ENCODE peak calls at places on chromosomes 5 and 9, in four cellular contexts. P is thyroid gland, L is kidney, X is mammary epithelial cell. T is an unnamed sample.

GRCh38 chr5:147417133-147417813 is 92.6 kb downstream of the DPYSL3 start:
- DNase-seq in P (peak; percentile 60), L (no peak), X (peak; percentile 35), T (peak; percentile 82)

GRCh38 chr5:7869474-7870136 is 657 bp downstream of the MTRR start:
- DNase-seq in P (peak; percentile 4), L (no peak), X (peak; percentile 31), T (peak; percentile 62)

GRCh38 chr5:173234129-173234793 is 745 bp downstream of the NKX2-5 start:
- DNase-seq in P (no peak), L (no peak), X (no peak), T (no peak)

GRCh38 chr5:68189613-68190012 is 25.9 kb upstream of the PIK3R1 start:
- DNase-seq in P (no peak), L (no peak), X (no peak), T (no peak)

GRCh38 chr9:37561682-37562081 is 14.5 kb downstream of the FBXO10 start:
- DNase-seq in P (no peak), L (no peak), X (no peak), T (no peak)

GRCh38 chr5:40914835-40915234 is 5.5 kb downstream of the C7 start:
- DNase-seq in P (no peak), L (no peak), X (no peak), T (no peak)

GRCh38 chr5:54091416-54092130 is 218.8 kb downstream of the ARL15 start:
- DNase-seq in P (no peak), L (no peak), X (peak; percentile 70), T (no peak)

GRCh38 chr5:173451031-173451430 is 122.8 kb upstream of the STC2 start:
- DNase-seq in P (peak; percentile 18), L (no peak), X (no peak), T (no peak)

GRCh38 chr5:82164109-82164956 is 113.8 kb downstream of the RPS23 start:
- DNase-seq in P (no peak), L (no peak), X (peak; percentile 34), T (no peak)

GRCh38 chr9:84153885-84154284 is 173.3 kb downstream of the RMI1 start:
- DNase-seq in P (no peak), L (no peak), X (no peak), T (no peak)

GRCh38 chr5:149415245-149415967 is 36.3 kb upstream of the IL17B start:
- DNase-seq in P (no peak), L (no peak), X (no peak), T (no peak)

GRCh38 chr9:78187763-78188495 is 47.9 kb upstream of the CEP78 start:
- DNase-seq in P (peak; percentile 79), L (no peak), X (no peak), T (no peak)

GRCh38 chr9:123584202-123585176 is 228.5 kb downstream of the CRB2 start:
- DNase-seq in P (peak; percentile 9), L (no peak), X (no peak), T (no peak)

GRCh38 chr5:96626956-96627355 is 35.2 kb upstream of the CAST start:
- DNase-seq in P (no peak), L (no peak), X (peak; percentile 86), T (peak; percentile 65)

GRCh38 chr5:15170173-15170572 is 298.6 kb upstream of the ANKH start:
- DNase-seq in P (no peak), L (no peak), X (no peak), T (no peak)

GRCh38 chr5:60812426-60812825 is 31.6 kb downstream of the ELOVL7 start:
- DNase-seq in P (no peak), L (no peak), X (no peak), T (no peak)

GRCh38 chr9:36187414-36187813 is 3.3 kb upstream of the CLTA start:
- DNase-seq in P (no peak), L (no peak), X (peak; percentile 62), T (peak; percentile 95)

GRCh38 chr5:53427965-53428364 is 52.5 kb upstream of the FST start:
- DNase-seq in P (no peak), L (no peak), X (no peak), T (no peak)

GRCh38 chr9:37683531-37684371 is 33.0 kb downstream of the FRMPD1 start:
- DNase-seq in P (no peak), L (no peak), X (no peak), T (no peak)

GRCh38 chr5:93585753-93586385 is 2.8 kb downstream of the NR2F1 start:
- DNase-seq in P (no peak), L (peak; percentile 58), X (peak; percentile 6), T (peak; percentile 87)
- H3K4me3 ChIP-seq in P (no peak overlapping the region), L (peak overlapping the region; percentile 76), X (peak overlapping the region; percentile 45), T (peak overlapping the region; percentile 94)

DNA sequence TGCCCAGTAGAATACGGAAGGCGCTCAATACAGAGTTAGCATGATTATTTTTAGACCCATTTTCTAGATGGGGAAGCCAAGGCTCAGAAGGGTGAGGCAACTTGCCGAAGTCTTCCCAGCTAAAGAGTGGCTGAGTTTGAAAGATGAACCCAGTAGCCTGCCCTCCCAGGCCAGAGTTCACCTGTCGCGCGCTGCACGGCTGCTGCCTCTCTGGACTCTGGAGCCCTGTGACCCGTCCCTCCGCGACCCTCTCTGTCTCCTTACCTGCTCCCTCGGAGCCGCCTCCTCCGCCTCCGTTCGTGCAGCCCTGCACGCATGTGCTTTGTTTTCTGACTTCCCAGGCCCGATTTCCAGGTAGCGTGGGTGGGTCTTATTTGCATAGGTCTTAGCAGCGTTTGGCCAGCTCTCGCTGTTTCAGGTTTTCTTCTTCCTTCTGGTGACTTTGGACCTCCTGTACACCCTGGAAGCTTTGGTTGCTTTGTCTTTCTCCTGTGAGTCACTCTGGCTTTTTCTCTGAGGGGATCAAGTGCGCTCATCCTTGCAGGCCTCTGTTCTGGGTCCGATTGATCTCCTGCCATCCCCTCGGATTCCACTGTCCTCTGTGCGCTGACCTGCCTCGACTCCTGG is at the start of gene RNF183:
- DNase-seq in P (no peak), L (no peak), X (no peak), T (no peak)
- TF ChIP-seq CTCF in P (no peak), L (no peak), X (no peak), T (no peak)

DNA sequence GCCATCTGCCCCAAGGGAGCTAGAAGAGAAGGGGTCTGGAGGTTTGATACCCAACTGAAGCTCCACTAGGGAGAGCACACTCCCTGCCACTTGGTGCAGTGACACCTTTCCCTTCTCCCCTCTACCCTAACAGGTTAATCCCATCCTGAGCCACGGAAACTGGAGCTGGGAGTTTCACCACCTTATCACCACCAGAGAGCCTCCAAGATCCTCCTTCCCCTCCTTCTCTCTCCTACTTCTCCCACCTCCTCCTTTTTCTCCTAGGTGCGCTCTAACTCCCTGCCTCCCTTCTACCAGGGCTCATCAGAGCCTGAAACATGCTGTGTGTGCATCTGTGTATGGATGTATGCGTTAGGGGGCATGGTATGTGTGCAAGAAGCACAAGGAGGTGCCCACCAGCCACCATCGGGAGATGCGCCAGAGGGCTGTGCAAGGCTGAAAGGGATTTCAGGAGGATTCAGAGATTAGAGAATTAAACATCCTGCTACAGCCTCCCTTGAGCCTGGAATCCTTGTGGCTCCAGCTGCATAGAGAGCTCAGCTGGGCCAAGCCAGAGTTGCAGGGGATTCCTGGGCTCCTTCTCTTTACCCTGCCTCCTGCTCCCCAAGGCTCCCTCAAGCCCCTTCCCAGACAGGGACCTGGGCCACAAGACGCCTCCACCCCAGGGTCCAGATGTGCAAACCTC is 89.8 kb downstream of the PCDH1 start:
- DNase-seq in P (no peak), L (peak; percentile 25), X (no peak), T (peak; percentile 9)
- H3K36me3 ChIP-seq in P (no peaks in the 10 kb centered on the region), L (no peaks in the 10 kb centered on the region), X (no peaks in the 10 kb centered on the region), T (no peaks in the 10 kb centered on the region)

GRCh38 chr9:22447607-22448305 is 1.1 kb downstream of the DMRTA1 start:
- DNase-seq in P (no peak), L (no peak), X (no peak), T (no peak)
- H3K4me3 ChIP-seq in P (peak overlapping the region; percentile 48), L (peak overlapping the region; percentile 68), X (peak overlapping the region; percentile 71), T (peak overlapping the region; percentile 72)

GRCh38 chr5:138354926-138355378 is 2.5 kb downstream of the KDM3B start:
- DNase-seq in P (peak; percentile 48), L (no peak), X (peak; percentile 89), T (peak; percentile 96)
- TF ChIP-seq CTCF in P (no peak), L (no peak), X (peak; percentile 16), T (peak; percentile 16)

DNA sequence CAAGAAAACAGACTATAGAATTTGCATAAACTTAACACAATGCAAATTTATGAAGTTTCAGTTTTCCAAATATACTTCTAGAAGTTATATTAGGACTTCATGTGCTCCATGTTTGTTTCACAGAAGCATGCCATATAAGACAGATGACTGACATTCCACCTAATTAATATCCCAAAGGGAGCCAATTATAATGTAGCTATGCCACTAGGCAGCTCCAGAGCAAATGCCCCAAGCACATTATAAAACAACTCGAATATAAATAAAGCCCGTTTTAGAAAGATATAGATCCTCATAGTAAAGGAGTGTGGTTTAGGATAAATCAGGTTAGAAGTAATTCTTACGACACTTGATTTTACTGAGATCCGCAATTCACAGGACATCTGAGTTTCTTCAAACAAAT is 8.9 kb downstream of the DROSHA start:
- DNase-seq in P (no peak), L (no peak), X (no peak), T (no peak)
- H3K36me3 ChIP-seq in P (peaks cover 42% of the 10 kb centered on the region), L (peaks cover 17% of the 10 kb centered on the region), X (peaks cover 40% of the 10 kb centered on the region), T (peaks cover 64% of the 10 kb centered on the region)

GRCh38 chr5:178204205-178205009 is at the start of gene HNRNPAB:
- DNase-seq in P (peak; percentile 94), L (peak; percentile 98), X (peak; percentile 92), T (peak; percentile 100)
- H3K4me3 ChIP-seq in P (peak within 1 kb of the TSS; percentile 94), L (peak within 1 kb of the TSS; percentile 92), X (peak within 1 kb of the TSS; percentile 63), T (peak within 1 kb of the TSS; percentile 81)

T was measured in osteoblast.